ENCODE peak calls at places on chromosomes 16 and 17, in ten cellular contexts. P is fibroblast of lung, O is heart left ventricle, V is SJSA1, M is psoas muscle, B is adrenal gland, N is transverse colon, C is hepatocyte, X is heart right ventricle, K is spleen. J is an unnamed sample. For H3K36me3, the result is how much of the 10 kb centered on the place peaks cover.

GRCh38 chr17:58335061-58335731 is 6.6 kb upstream of the TSPOAP1 start:
- DNase-seq in B (peak), O (no peak), P (no peak), M (no peak), C (no peak), V (no peak), X (no peak), K (peak), N (no peak), J (no peak)

GRCh38 chr17:50079334-50080095 is 15.6 kb upstream of the PDK2 start:
- DNase-seq in N (peak), B (peak), V (peak), M (peak), C (no peak), O (no peak), X (no peak), K (peak), P (peak), J (no peak)

GRCh38 chr16:1054660-1055556 is 17.6 kb upstream of the SSTR5 start:
- DNase-seq in V (peak), X (peak), O (peak), M (peak), K (no peak), N (peak), B (peak), P (peak), C (peak), J (no peak)

GRCh38 chr17:7590743-7591142 is 849 bp upstream of the SOX15 start:
- DNase-seq in V (no peak), O (no peak), N (no peak), K (no peak), M (peak), B (peak), C (peak), X (no peak), P (peak), J (no peak)

GRCh38 chr17:8832711-8833352 is 33.7 kb upstream of the MFSD6L start:
- DNase-seq in X (peak), B (no peak), O (no peak), C (peak), P (no peak), K (peak), N (peak), M (no peak), V (no peak), J (no peak)

GRCh38 chr17:77879896-77880280 is 78.6 kb upstream of the TNRC6C start:
- DNase-seq in O (no peak), V (no peak), X (no peak), M (peak), P (no peak), N (no peak), K (no peak), C (no peak), B (no peak), J (no peak)

GRCh38 chr17:41705271-41705991 is 6.7 kb upstream of the GAST start:
- DNase-seq in K (no peak), P (peak), N (no peak), M (no peak), C (no peak), B (peak), X (no peak), O (no peak), V (no peak), J (no peak)

GRCh38 chr17:66492500-66493123 is 190.2 kb downstream of the PRKCA start:
- DNase-seq in N (no peak), P (peak), C (no peak), V (no peak), B (peak), M (no peak), X (no peak), K (no peak), O (no peak), J (no peak)

GRCh38 chr17:45235071-45236001 is 13.7 kb downstream of the FMNL1 start:
- DNase-seq in K (peak), P (peak), X (peak), V (peak), O (no peak), C (peak), N (peak), B (peak), M (peak), J (peak)

GRCh38 chr17:37608369-37609169 is 649 bp downstream of the SYNRG start:
- DNase-seq in X (no peak), K (no peak), B (peak), P (peak), M (no peak), V (peak), O (no peak), C (peak), N (no peak), J (no peak)

GRCh38 chr17:66464921-66465320 is 162.5 kb downstream of the PRKCA start:
- DNase-seq in C (no peak), N (no peak), K (no peak), P (peak), V (no peak), M (no peak), O (no peak), B (no peak), X (no peak), J (no peak)

GRCh38 chr16:71626858-71627213 is 852 bp downstream of the MARVELD3 start:
- DNase-seq in X (no peak), O (no peak), V (no peak), C (peak), K (peak), B (no peak), P (no peak), M (no peak), N (peak), J (no peak)

GRCh38 chr17:42682400-42683384 is at the start of gene CNTNAP1:
- DNase-seq in N (peak), V (peak), O (peak), M (peak), B (peak), X (peak), P (peak), K (no peak), C (peak), J (peak)

GRCh38 chr17:82917656-82918345 is 78.0 kb upstream of the ZNF750 start:
- DNase-seq in P (no peak), B (peak), C (no peak), N (no peak), O (no peak), M (no peak), X (no peak), K (no peak), V (no peak), J (no peak)

GRCh38 chr16:84832488-84833141 is 12.8 kb downstream of the CRISPLD2 start:
- DNase-seq in X (peak), O (peak), P (peak), N (peak), K (no peak), B (peak), C (peak), M (peak), V (peak), J (peak)

GRCh38 chr16:31145398-31145990 is 4.4 kb downstream of the PRSS36 start:
- DNase-seq in X (no peak), P (no peak), B (no peak), M (no peak), K (no peak), C (no peak), O (no peak), N (no peak), V (no peak), J (no peak)

GRCh38 chr17:55577011-55577586 is 65.8 kb upstream of the SMIM36 start:
- DNase-seq in N (peak), X (peak), V (peak), K (peak), P (peak), O (peak), C (peak), B (peak), M (no peak), J (peak)

GRCh38 chr17:45640141-45640850 is 143.8 kb upstream of the CRHR1 start:
- DNase-seq in B (peak), C (peak), O (peak), K (peak), N (peak), M (peak), X (peak), P (peak), V (peak), J (peak)

GRCh38 chr16:12017583-12017982 is 41.0 kb downstream of the SNX29 start:
- DNase-seq in C (no peak), B (no peak), N (no peak), K (no peak), O (no peak), P (peak), M (no peak), V (no peak), X (no peak), J (no peak)

GRCh38 chr17:47694818-47695663 is 1.1 kb downstream of the TBKBP1 start:
- DNase-seq in B (peak), P (peak), X (peak), V (peak), C (peak), N (peak), K (peak), O (peak), M (peak), J (peak)

GRCh38 chr16:85187002-85187401 is 74.7 kb upstream of the CIBAR2 start:
- DNase-seq in V (no peak), P (peak), M (peak), X (no peak), B (peak), N (no peak), K (no peak), C (peak), O (no peak), J (no peak)

GRCh38 chr17:40646791-40647548 is 648 bp downstream of the SMARCE1 start:
- DNase-seq in P (no peak), V (peak), K (no peak), N (no peak), X (no peak), O (no peak), M (no peak), C (peak), B (peak), J (no peak)

GRCh38 chr17:6105608-6106007 is 35.4 kb downstream of the WSCD1 start:
- DNase-seq in M (no peak), O (no peak), V (no peak), P (no peak), N (peak), B (no peak), C (no peak), X (no peak), K (peak), J (no peak)

DNA sequence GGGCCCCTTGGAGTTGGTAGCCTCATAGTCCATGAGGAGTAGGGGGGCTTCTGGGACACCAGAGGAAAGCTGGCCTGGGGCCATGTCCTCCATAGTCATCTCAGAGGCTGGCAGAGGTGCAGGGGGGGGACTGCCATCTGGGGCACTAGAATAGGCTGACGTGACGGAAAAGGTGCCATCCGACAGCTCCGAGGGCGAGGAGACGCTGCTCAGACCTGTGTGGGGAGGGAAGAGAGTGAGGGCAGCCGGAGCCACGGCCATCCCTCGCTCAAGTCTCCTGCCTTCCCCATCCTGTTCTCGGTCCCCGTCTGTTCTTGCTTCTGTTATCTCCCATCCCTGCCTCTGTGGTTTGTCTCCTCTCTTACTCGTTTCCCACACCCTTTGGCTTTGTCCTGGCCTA is 4.7 kb upstream of the SPAG7 start:
- DNase-seq in M (no peak), P (no peak), O (no peak), V (no peak), K (no peak), C (no peak), X (no peak), B (no peak), N (no peak), J (no peak)
- H3K36me3 ChIP-seq in M (half or more), P (under half), O (half or more), V (half or more), K (under half), C (under half), X (half or more), B (under half), N (under half), J (under half)

GRCh38 chr17:74268052-74268451 is 6.0 kb upstream of the DNAI2 start:
- DNase-seq in M (no peak), N (no peak), C (no peak), X (no peak), P (no peak), B (peak), V (no peak), K (no peak), O (no peak), J (no peak)
- H3K4me3 ChIP-seq in M (no peak), N (no peak), C (no peak), X (no peak), P (no peak), B (no peak), V (no peak), K (no peak), O (no peak), J (no peak)

GRCh38 chr17:63035271-63035670 is 69.2 kb downstream of the TANC2 start:
- DNase-seq in B (no peak), O (no peak), X (no peak), M (no peak), P (peak), C (no peak), V (no peak), N (no peak), K (no peak), J (no peak)

GRCh38 chr17:63039342-63039741 is 73.3 kb downstream of the TANC2 start:
- DNase-seq in N (no peak), O (no peak), C (no peak), V (no peak), M (no peak), B (no peak), K (no peak), P (peak), X (no peak), J (no peak)

GRCh38 chr17:63032141-63032540 is 66.1 kb downstream of the TANC2 start:
- DNase-seq in M (no peak), O (no peak), V (no peak), C (no peak), B (no peak), K (no peak), X (no peak), P (no peak), N (peak), J (no peak)

GRCh38 chr17:63033142-63033541 is 67.1 kb downstream of the TANC2 start:
- DNase-seq in X (no peak), N (no peak), M (no peak), P (no peak), V (no peak), B (no peak), C (no peak), O (no peak), K (no peak), J (no peak)

GRCh38 chr17:63035695-63036094 is 69.7 kb downstream of the TANC2 start:
- DNase-seq in O (no peak), B (no peak), X (no peak), C (no peak), V (no peak), K (no peak), M (no peak), P (no peak), N (no peak), J (no peak)
- H3K27ac ChIP-seq in O (no peak), B (no peak), X (no peak), C (no peak), V (no peak), K (no peak), M (no peak), P (no peak), N (no peak), J (no peak)

GRCh38 chr16:28260193-28260592 is 32.1 kb upstream of the SBK1 start:
- DNase-seq in P (no peak), K (no peak), O (peak), B (no peak), N (no peak), M (peak), C (no peak), V (no peak), X (peak), J (no peak)

GRCh38 chr16:28263305-28263704 is 29.0 kb upstream of the SBK1 start:
- DNase-seq in V (no peak), M (no peak), P (no peak), K (no peak), X (no peak), N (no peak), O (no peak), C (no peak), B (no peak), J (no peak)

GRCh38 chr16:28259091-28259780 is 33.1 kb upstream of the SBK1 start:
- DNase-seq in M (peak), P (no peak), N (no peak), C (no peak), V (no peak), B (no peak), K (no peak), X (no peak), O (no peak), J (no peak)

GRCh38 chr16:28259781-28260150 is 32.6 kb upstream of the SBK1 start:
- DNase-seq in O (no peak), C (no peak), B (no peak), X (no peak), N (no peak), K (no peak), M (no peak), V (no peak), P (no peak), J (no peak)

DNA sequence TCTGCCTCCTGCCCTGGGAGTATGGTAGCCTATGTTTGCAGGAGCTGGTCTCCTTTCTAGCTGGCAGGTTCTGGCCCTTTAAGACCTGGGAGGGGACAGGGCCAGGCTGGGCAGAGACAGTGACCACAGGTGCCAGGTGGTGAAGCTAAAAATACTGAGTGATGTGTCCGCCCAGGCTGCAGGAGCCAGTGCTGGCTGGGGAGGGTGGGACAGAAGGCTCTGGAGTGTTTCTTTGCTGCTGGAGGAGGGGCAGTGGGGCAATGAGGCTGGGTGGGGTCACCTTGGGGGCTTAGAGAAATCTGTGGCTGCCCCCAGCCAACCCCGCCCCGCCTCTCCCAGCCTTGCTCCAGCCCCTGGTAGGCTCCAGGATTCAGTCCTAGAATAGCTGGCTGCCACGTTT is 30.4 kb upstream of the SBK1 start:
- DNase-seq in X (peak), M (peak), B (no peak), P (no peak), N (peak), C (no peak), V (no peak), K (no peak), O (peak), J (no peak)
- H3K36me3 ChIP-seq in X (under half), M (under half), B (under half), P (under half), N (under half), C (under half), V (under half), K (under half), O (under half), J (under half)

DNA sequence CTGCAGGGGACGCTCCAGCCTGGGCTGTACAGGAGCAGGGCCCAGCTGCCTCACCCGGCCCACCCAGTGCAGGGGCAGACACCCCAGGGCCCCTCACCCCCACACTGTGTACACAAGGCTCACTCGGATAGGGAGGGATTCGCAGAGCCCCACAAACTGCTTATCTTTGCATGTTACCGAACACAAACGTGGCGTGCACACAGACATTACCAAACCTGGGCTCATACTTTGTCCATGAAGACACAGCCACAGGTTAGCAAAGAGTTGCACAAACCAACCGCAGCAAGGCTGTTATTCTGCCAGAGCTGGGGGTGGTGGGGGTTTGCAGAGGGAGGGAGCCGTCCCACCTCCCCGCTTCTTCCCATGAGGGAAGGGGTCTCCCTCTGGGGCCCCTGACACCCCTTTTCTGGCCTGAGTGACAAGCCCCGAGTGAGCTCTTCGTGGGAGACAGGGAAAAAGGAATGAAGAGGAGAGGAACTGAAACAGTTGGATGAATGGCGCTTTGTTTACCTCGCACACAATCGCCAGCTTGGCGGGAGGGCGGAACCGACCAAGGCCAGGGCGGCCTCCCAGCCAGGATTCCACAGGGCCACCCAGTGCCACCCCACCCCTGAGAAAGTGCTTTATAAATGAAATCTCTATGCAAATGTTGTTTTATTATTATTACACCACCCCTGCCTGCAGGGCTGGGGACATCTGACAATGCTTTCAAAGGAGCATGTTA is 434 bp upstream of the CPSF4L start:
- DNase-seq in N (peak), X (no peak), O (no peak), B (peak), M (peak), C (peak), K (peak), V (peak), P (no peak), J (no peak)
- H3K4me3 ChIP-seq in N (peak), X (no peak), O (no peak), B (no peak), M (no peak), C (no peak), K (no peak), V (peak), P (no peak), J (no peak)

J was measured in uterus.